ENCODE peak calls at places on chromosome 5, in seven cellular contexts. One of them, this sample, is unnamed.

GRCh38 chr5:111345731-111346130 is 121.5 kb downstream of the CAMK4 start:
- DNase-seq in CD8-positive, alpha-beta T cell: no peak
- DNase-seq in NCI-H526: no peak
- DNase-seq in iris pigment epithelial cell: peak; percentile 6
- DNase-seq in activated naive CD8-positive, alpha-beta T cell treated with anti-CD3 and anti-CD28 coated beads for 36 hours: no peak
- DNase-seq in HTR-8/SVneo: no peak
- DNase-seq in foreskin fibroblast: peak; percentile 21
- DNase-seq in this sample: no peak

GRCh38 chr5:8729437-8729836 is 816.4 kb downstream of the SEMA5A start:
- DNase-seq in activated naive CD8-positive, alpha-beta T cell treated with anti-CD3 and anti-CD28 coated beads for 36 hours: no peak
- DNase-seq in foreskin fibroblast: peak; percentile 62
- DNase-seq in HTR-8/SVneo: no peak
- DNase-seq in NCI-H526: no peak
- DNase-seq in iris pigment epithelial cell: peak; percentile 73
- DNase-seq in CD8-positive, alpha-beta T cell: no peak
- DNase-seq in this sample: no peak

GRCh38 chr5:138757061-138757776 is 4.0 kb downstream of the CTNNA1 start:
- DNase-seq in CD8-positive, alpha-beta T cell: no peak
- DNase-seq in NCI-H526: no peak
- DNase-seq in activated naive CD8-positive, alpha-beta T cell treated with anti-CD3 and anti-CD28 coated beads for 36 hours: no peak
- DNase-seq in iris pigment epithelial cell: no peak
- DNase-seq in HTR-8/SVneo: no peak
- DNase-seq in foreskin fibroblast: no peak
- DNase-seq in this sample: no peak

GRCh38 chr5:15326471-15326870 is 173.5 kb upstream of the FBXL7 start:
- DNase-seq in foreskin fibroblast: no peak
- DNase-seq in activated naive CD8-positive, alpha-beta T cell treated with anti-CD3 and anti-CD28 coated beads for 36 hours: no peak
- DNase-seq in CD8-positive, alpha-beta T cell: no peak
- DNase-seq in HTR-8/SVneo: no peak
- DNase-seq in iris pigment epithelial cell: peak; percentile 14
- DNase-seq in NCI-H526: no peak
- DNase-seq in this sample: no peak

GRCh38 chr5:140986117-140986521 is 19.8 kb downstream of the PCDHAC2 start:
- DNase-seq in iris pigment epithelial cell: no peak
- DNase-seq in CD8-positive, alpha-beta T cell: no peak
- DNase-seq in HTR-8/SVneo: no peak
- DNase-seq in foreskin fibroblast: no peak
- DNase-seq in activated naive CD8-positive, alpha-beta T cell treated with anti-CD3 and anti-CD28 coated beads for 36 hours: no peak
- DNase-seq in NCI-H526: no peak
- DNase-seq in this sample: no peak

GRCh38 chr5:75395277-75395676 is 58.3 kb downstream of the HMGCR start:
- DNase-seq in activated naive CD8-positive, alpha-beta T cell treated with anti-CD3 and anti-CD28 coated beads for 36 hours: no peak
- DNase-seq in NCI-H526: no peak
- DNase-seq in HTR-8/SVneo: no peak
- DNase-seq in iris pigment epithelial cell: no peak
- DNase-seq in foreskin fibroblast: no peak
- DNase-seq in CD8-positive, alpha-beta T cell: no peak
- DNase-seq in this sample: no peak

GRCh38 chr5:114387433-114387832 is 25.6 kb downstream of the KCNN2 start:
- DNase-seq in foreskin fibroblast: peak; percentile 20
- DNase-seq in iris pigment epithelial cell: peak; percentile 22
- DNase-seq in HTR-8/SVneo: no peak
- DNase-seq in activated naive CD8-positive, alpha-beta T cell treated with anti-CD3 and anti-CD28 coated beads for 36 hours: no peak
- DNase-seq in NCI-H526: no peak
- DNase-seq in CD8-positive, alpha-beta T cell: no peak
- DNase-seq in this sample: no peak

GRCh38 chr5:101676646-101677045 is 619.4 kb downstream of the SLCO4C1 start:
- DNase-seq in iris pigment epithelial cell: no peak
- DNase-seq in activated naive CD8-positive, alpha-beta T cell treated with anti-CD3 and anti-CD28 coated beads for 36 hours: no peak
- DNase-seq in NCI-H526: no peak
- DNase-seq in HTR-8/SVneo: no peak
- DNase-seq in foreskin fibroblast: no peak
- DNase-seq in CD8-positive, alpha-beta T cell: no peak
- DNase-seq in this sample: no peak

GRCh38 chr5:112737472-112738179 is at the start of gene APC:
- DNase-seq in iris pigment epithelial cell: peak; percentile 93
- DNase-seq in NCI-H526: peak; percentile 53
- DNase-seq in HTR-8/SVneo: peak; percentile 90
- DNase-seq in foreskin fibroblast: peak; percentile 96
- DNase-seq in CD8-positive, alpha-beta T cell: peak; percentile 60
- DNase-seq in activated naive CD8-positive, alpha-beta T cell treated with anti-CD3 and anti-CD28 coated beads for 36 hours: peak; percentile 91
- DNase-seq in this sample: peak; percentile 61

GRCh38 chr5:5523066-5523505 is 100.6 kb downstream of the ICE1 start:
- DNase-seq in iris pigment epithelial cell: peak; percentile 1
- DNase-seq in HTR-8/SVneo: no peak
- DNase-seq in CD8-positive, alpha-beta T cell: no peak
- DNase-seq in NCI-H526: no peak
- DNase-seq in activated naive CD8-positive, alpha-beta T cell treated with anti-CD3 and anti-CD28 coated beads for 36 hours: peak; percentile 21
- DNase-seq in foreskin fibroblast: peak; percentile 2
- DNase-seq in this sample: peak; percentile 6

GRCh38 chr5:41772785-41773442 is 97.3 kb downstream of the OXCT1 start:
- DNase-seq in activated naive CD8-positive, alpha-beta T cell treated with anti-CD3 and anti-CD28 coated beads for 36 hours: no peak
- DNase-seq in iris pigment epithelial cell: no peak
- DNase-seq in CD8-positive, alpha-beta T cell: no peak
- DNase-seq in HTR-8/SVneo: no peak
- DNase-seq in foreskin fibroblast: no peak
- DNase-seq in NCI-H526: no peak
- DNase-seq in this sample: no peak

GRCh38 chr5:76685598-76686169 is 30.2 kb upstream of the F2R start:
- DNase-seq in iris pigment epithelial cell: no peak
- DNase-seq in activated naive CD8-positive, alpha-beta T cell treated with anti-CD3 and anti-CD28 coated beads for 36 hours: no peak
- DNase-seq in HTR-8/SVneo: no peak
- DNase-seq in NCI-H526: no peak
- DNase-seq in foreskin fibroblast: peak; percentile 7
- DNase-seq in CD8-positive, alpha-beta T cell: no peak
- DNase-seq in this sample: no peak

GRCh38 chr5:41427505-41427904 is 82.9 kb downstream of the PLCXD3 start:
- DNase-seq in HTR-8/SVneo: no peak
- DNase-seq in activated naive CD8-positive, alpha-beta T cell treated with anti-CD3 and anti-CD28 coated beads for 36 hours: no peak
- DNase-seq in foreskin fibroblast: no peak
- DNase-seq in CD8-positive, alpha-beta T cell: no peak
- DNase-seq in iris pigment epithelial cell: no peak
- DNase-seq in NCI-H526: no peak
- DNase-seq in this sample: no peak

GRCh38 chr5:62790348-62790747 is 211.7 kb downstream of the LRRC70 start:
- DNase-seq in CD8-positive, alpha-beta T cell: no peak
- DNase-seq in foreskin fibroblast: no peak
- DNase-seq in iris pigment epithelial cell: peak; percentile 65
- DNase-seq in HTR-8/SVneo: no peak
- DNase-seq in NCI-H526: no peak
- DNase-seq in activated naive CD8-positive, alpha-beta T cell treated with anti-CD3 and anti-CD28 coated beads for 36 hours: no peak
- DNase-seq in this sample: no peak

GRCh38 chr5:21070871-21071270 is 1082.9 kb upstream of the CDH18 start:
- DNase-seq in HTR-8/SVneo: no peak
- DNase-seq in iris pigment epithelial cell: no peak
- DNase-seq in activated naive CD8-positive, alpha-beta T cell treated with anti-CD3 and anti-CD28 coated beads for 36 hours: no peak
- DNase-seq in CD8-positive, alpha-beta T cell: no peak
- DNase-seq in NCI-H526: no peak
- DNase-seq in foreskin fibroblast: no peak
- DNase-seq in this sample: no peak

GRCh38 chr5:68447121-68447520 is 231.6 kb downstream of the PIK3R1 start:
- DNase-seq in CD8-positive, alpha-beta T cell: no peak
- DNase-seq in activated naive CD8-positive, alpha-beta T cell treated with anti-CD3 and anti-CD28 coated beads for 36 hours: no peak
- DNase-seq in iris pigment epithelial cell: no peak
- DNase-seq in foreskin fibroblast: no peak
- DNase-seq in HTR-8/SVneo: no peak
- DNase-seq in NCI-H526: no peak
- DNase-seq in this sample: no peak

GRCh38 chr5:157232706-157233105 is 33.2 kb upstream of the CYFIP2 start:
- DNase-seq in activated naive CD8-positive, alpha-beta T cell treated with anti-CD3 and anti-CD28 coated beads for 36 hours: no peak
- DNase-seq in NCI-H526: no peak
- DNase-seq in CD8-positive, alpha-beta T cell: no peak
- DNase-seq in HTR-8/SVneo: no peak
- DNase-seq in iris pigment epithelial cell: no peak
- DNase-seq in foreskin fibroblast: no peak
- DNase-seq in this sample: no peak

GRCh38 chr5:66639036-66639435 is 42.8 kb downstream of the MAST4 start:
- DNase-seq in HTR-8/SVneo: no peak
- DNase-seq in activated naive CD8-positive, alpha-beta T cell treated with anti-CD3 and anti-CD28 coated beads for 36 hours: no peak
- DNase-seq in foreskin fibroblast: no peak
- DNase-seq in NCI-H526: no peak
- DNase-seq in CD8-positive, alpha-beta T cell: no peak
- DNase-seq in iris pigment epithelial cell: no peak
- DNase-seq in this sample: no peak

GRCh38 chr5:54996476-54996875 is 11.1 kb upstream of the ESM1 start:
- DNase-seq in NCI-H526: no peak
- DNase-seq in HTR-8/SVneo: no peak
- DNase-seq in foreskin fibroblast: no peak
- DNase-seq in activated naive CD8-positive, alpha-beta T cell treated with anti-CD3 and anti-CD28 coated beads for 36 hours: no peak
- DNase-seq in CD8-positive, alpha-beta T cell: no peak
- DNase-seq in iris pigment epithelial cell: peak; percentile 84
- DNase-seq in this sample: no peak

GRCh38 chr5:59485104-59485503 is 408.4 kb downstream of the PDE4D start:
- DNase-seq in iris pigment epithelial cell: peak; percentile 48
- DNase-seq in activated naive CD8-positive, alpha-beta T cell treated with anti-CD3 and anti-CD28 coated beads for 36 hours: no peak
- DNase-seq in CD8-positive, alpha-beta T cell: no peak
- DNase-seq in HTR-8/SVneo: no peak
- DNase-seq in NCI-H526: no peak
- DNase-seq in foreskin fibroblast: peak; percentile 79
- DNase-seq in this sample: no peak

GRCh38 chr5:108521011-108521700 is 139.3 kb upstream of the FBXL17 start:
- DNase-seq in iris pigment epithelial cell: no peak
- DNase-seq in activated naive CD8-positive, alpha-beta T cell treated with anti-CD3 and anti-CD28 coated beads for 36 hours: no peak
- DNase-seq in CD8-positive, alpha-beta T cell: no peak
- DNase-seq in NCI-H526: no peak
- DNase-seq in foreskin fibroblast: no peak
- DNase-seq in HTR-8/SVneo: no peak
- DNase-seq in this sample: no peak

GRCh38 chr5:57366744-57367143 is 115.9 kb downstream of the ACTBL2 start:
- DNase-seq in iris pigment epithelial cell: peak; percentile 54
- DNase-seq in activated naive CD8-positive, alpha-beta T cell treated with anti-CD3 and anti-CD28 coated beads for 36 hours: no peak
- DNase-seq in foreskin fibroblast: peak; percentile 52
- DNase-seq in NCI-H526: no peak
- DNase-seq in HTR-8/SVneo: peak; percentile 8
- DNase-seq in CD8-positive, alpha-beta T cell: no peak
- DNase-seq in this sample: peak; percentile 95

GRCh38 chr5:92370032-92370431 is 986.9 kb upstream of the ARRDC3 start:
- DNase-seq in iris pigment epithelial cell: no peak
- DNase-seq in activated naive CD8-positive, alpha-beta T cell treated with anti-CD3 and anti-CD28 coated beads for 36 hours: no peak
- DNase-seq in foreskin fibroblast: no peak
- DNase-seq in NCI-H526: no peak
- DNase-seq in HTR-8/SVneo: no peak
- DNase-seq in CD8-positive, alpha-beta T cell: no peak
- DNase-seq in this sample: no peak

GRCh38 chr5:139955053-139955605 is 88.0 kb downstream of the NRG2 start:
- DNase-seq in activated naive CD8-positive, alpha-beta T cell treated with anti-CD3 and anti-CD28 coated beads for 36 hours: no peak
- DNase-seq in HTR-8/SVneo: no peak
- DNase-seq in iris pigment epithelial cell: no peak
- DNase-seq in foreskin fibroblast: no peak
- DNase-seq in NCI-H526: no peak
- DNase-seq in CD8-positive, alpha-beta T cell: no peak
- DNase-seq in this sample: no peak

GRCh38 chr5:67699560-67699959 is 503.0 kb upstream of the CD180 start:
- DNase-seq in CD8-positive, alpha-beta T cell: no peak
- DNase-seq in HTR-8/SVneo: no peak
- DNase-seq in foreskin fibroblast: no peak
- DNase-seq in iris pigment epithelial cell: no peak
- DNase-seq in activated naive CD8-positive, alpha-beta T cell treated with anti-CD3 and anti-CD28 coated beads for 36 hours: no peak
- DNase-seq in NCI-H526: no peak
- DNase-seq in this sample: no peak

GRCh38 chr5:173278172-173278571 is 43.2 kb upstream of the NKX2-5 start:
- DNase-seq in HTR-8/SVneo: no peak
- DNase-seq in NCI-H526: no peak
- DNase-seq in foreskin fibroblast: peak; percentile 22
- DNase-seq in activated naive CD8-positive, alpha-beta T cell treated with anti-CD3 and anti-CD28 coated beads for 36 hours: no peak
- DNase-seq in CD8-positive, alpha-beta T cell: no peak
- DNase-seq in iris pigment epithelial cell: no peak
- DNase-seq in this sample: no peak

GRCh38 chr5:141681695-141682641 is at the start of gene ARAP3:
- DNase-seq in HTR-8/SVneo: peak; percentile 77
- DNase-seq in foreskin fibroblast: peak; percentile 97
- DNase-seq in NCI-H526: no peak
- DNase-seq in iris pigment epithelial cell: peak; percentile 87
- DNase-seq in activated naive CD8-positive, alpha-beta T cell treated with anti-CD3 and anti-CD28 coated beads for 36 hours: peak; percentile 50
- DNase-seq in CD8-positive, alpha-beta T cell: peak; percentile 30
- DNase-seq in this sample: peak; percentile 40

GRCh38 chr5:6723901-6724300 is 10.7 kb downstream of the TENT4A start:
- DNase-seq in foreskin fibroblast: peak; percentile 48
- DNase-seq in CD8-positive, alpha-beta T cell: no peak
- DNase-seq in iris pigment epithelial cell: no peak
- DNase-seq in NCI-H526: no peak
- DNase-seq in HTR-8/SVneo: no peak
- DNase-seq in activated naive CD8-positive, alpha-beta T cell treated with anti-CD3 and anti-CD28 coated beads for 36 hours: no peak
- DNase-seq in this sample: no peak

GRCh38 chr5:77991084-77991483 is 214.9 kb upstream of the TBCA start:
- DNase-seq in NCI-H526: no peak
- DNase-seq in activated naive CD8-positive, alpha-beta T cell treated with anti-CD3 and anti-CD28 coated beads for 36 hours: no peak
- DNase-seq in foreskin fibroblast: no peak
- DNase-seq in CD8-positive, alpha-beta T cell: no peak
- DNase-seq in HTR-8/SVneo: no peak
- DNase-seq in iris pigment epithelial cell: no peak
- DNase-seq in this sample: no peak

This sample was measured in HCT116.